ENCODE peak calls at places on chromosomes 16 and 17, in four cellular contexts. One of them, this sample, is unnamed. For H3K27me3, H3K4me1 and H3K9me3, the result is how much of the 10 kb centered on the place peaks cover.

GRCh38 chr17:77208217-77208808 is 67.5 kb downstream of the SEC14L1 start:
- DNase-seq in tibial artery: peak
- DNase-seq in esophagus squamous epithelium: no peak
- DNase-seq in effector memory CD4-positive, alpha-beta T cell: no peak
- DNase-seq in this sample: no peak

GRCh38 chr17:77371117-77371887 is 230.5 kb downstream of the SEC14L1 start:
- DNase-seq in tibial artery: no peak
- DNase-seq in esophagus squamous epithelium: no peak
- DNase-seq in effector memory CD4-positive, alpha-beta T cell: no peak
- DNase-seq in this sample: no peak

GRCh38 chr17:74768763-74769114 is 7.4 kb downstream of the NAT9 start:
- DNase-seq in esophagus squamous epithelium: no peak
- DNase-seq in effector memory CD4-positive, alpha-beta T cell: no peak
- DNase-seq in tibial artery: no peak
- DNase-seq in this sample: no peak

GRCh38 chr17:73163043-73163442 is 1.8 kb upstream of the SSTR2 start:
- DNase-seq in tibial artery: no peak
- DNase-seq in effector memory CD4-positive, alpha-beta T cell: no peak
- DNase-seq in esophagus squamous epithelium: no peak
- DNase-seq in this sample: no peak

GRCh38 chr17:56623383-56623782 is 29.9 kb downstream of the NOG start:
- DNase-seq in esophagus squamous epithelium: no peak
- DNase-seq in tibial artery: no peak
- DNase-seq in effector memory CD4-positive, alpha-beta T cell: no peak
- DNase-seq in this sample: no peak

GRCh38 chr16:86772231-86772510 is 193.8 kb downstream of the FOXL1 start:
- DNase-seq in effector memory CD4-positive, alpha-beta T cell: no peak
- DNase-seq in tibial artery: no peak
- DNase-seq in esophagus squamous epithelium: no peak
- DNase-seq in this sample: no peak

GRCh38 chr17:16879686-16880085 is 92.2 kb downstream of the TNFRSF13B start:
- DNase-seq in tibial artery: no peak
- DNase-seq in effector memory CD4-positive, alpha-beta T cell: no peak
- DNase-seq in esophagus squamous epithelium: no peak
- DNase-seq in this sample: no peak

GRCh38 chr17:30249460-30249859 is 14.0 kb upstream of the SLC6A4 start:
- DNase-seq in tibial artery: no peak
- DNase-seq in esophagus squamous epithelium: no peak
- DNase-seq in effector memory CD4-positive, alpha-beta T cell: no peak
- DNase-seq in this sample: no peak

GRCh38 chr17:29176500-29177351 is 3.5 kb downstream of the MYO18A start:
- DNase-seq in effector memory CD4-positive, alpha-beta T cell: peak
- DNase-seq in esophagus squamous epithelium: no peak
- DNase-seq in tibial artery: no peak
- DNase-seq in this sample: peak

GRCh38 chr16:3482659-3483241 is 12.5 kb downstream of the C16orf90 start:
- DNase-seq in esophagus squamous epithelium: no peak
- DNase-seq in tibial artery: no peak
- DNase-seq in effector memory CD4-positive, alpha-beta T cell: no peak
- DNase-seq in this sample: no peak

GRCh38 chr16:69150146-69150865 is 17.9 kb downstream of the UTP4 start:
- DNase-seq in esophagus squamous epithelium: no peak
- DNase-seq in tibial artery: peak
- DNase-seq in effector memory CD4-positive, alpha-beta T cell: no peak
- DNase-seq in this sample: peak

GRCh38 chr16:30700491-30700890 is 1.5 kb downstream of the SRCAP start:
- DNase-seq in tibial artery: no peak
- DNase-seq in effector memory CD4-positive, alpha-beta T cell: no peak
- DNase-seq in esophagus squamous epithelium: no peak
- DNase-seq in this sample: no peak

GRCh38 chr16:53207810-53208752 is 153.3 kb downstream of the CHD9 start:
- DNase-seq in tibial artery: peak
- DNase-seq in esophagus squamous epithelium: no peak
- DNase-seq in effector memory CD4-positive, alpha-beta T cell: no peak
- DNase-seq in this sample: no peak

GRCh38 chr16:71499775-71500364 is 10.7 kb upstream of the ZNF19 start:
- DNase-seq in effector memory CD4-positive, alpha-beta T cell: no peak
- DNase-seq in esophagus squamous epithelium: no peak
- DNase-seq in tibial artery: no peak
- DNase-seq in this sample: peak

GRCh38 chr16:22291860-22292692 is 5.1 kb upstream of the POLR3E start:
- DNase-seq in esophagus squamous epithelium: no peak
- DNase-seq in effector memory CD4-positive, alpha-beta T cell: no peak
- DNase-seq in tibial artery: no peak
- DNase-seq in this sample: no peak

GRCh38 chr17:22507823-22508222 is 815.5 kb downstream of the KCNJ18 start:
- DNase-seq in effector memory CD4-positive, alpha-beta T cell: no peak
- DNase-seq in tibial artery: no peak
- DNase-seq in esophagus squamous epithelium: no peak
- DNase-seq in this sample: no peak

GRCh38 chr17:17989618-17990017 is 17.0 kb downstream of the DRC3 start:
- DNase-seq in effector memory CD4-positive, alpha-beta T cell: no peak
- DNase-seq in esophagus squamous epithelium: no peak
- DNase-seq in tibial artery: no peak
- DNase-seq in this sample: no peak

GRCh38 chr16:78879046-78879445 is 721.5 kb downstream of the MAF start:
- DNase-seq in tibial artery: no peak
- DNase-seq in effector memory CD4-positive, alpha-beta T cell: no peak
- DNase-seq in esophagus squamous epithelium: no peak
- DNase-seq in this sample: no peak

GRCh38 chr16:75251280-75252048 is at the start of gene BCAR1:
- DNase-seq in effector memory CD4-positive, alpha-beta T cell: no peak
- DNase-seq in esophagus squamous epithelium: no peak
- DNase-seq in tibial artery: peak
- DNase-seq in this sample: no peak

GRCh38 chr17:2776589-2777241 is 19.5 kb upstream of the RAP1GAP2 start:
- DNase-seq in esophagus squamous epithelium: no peak
- DNase-seq in effector memory CD4-positive, alpha-beta T cell: no peak
- DNase-seq in tibial artery: no peak
- DNase-seq in this sample: peak

GRCh38 chr17:59753522-59754467 is 46.3 kb downstream of the VMP1 start:
- DNase-seq in tibial artery: no peak
- DNase-seq in effector memory CD4-positive, alpha-beta T cell: no peak
- DNase-seq in esophagus squamous epithelium: no peak
- DNase-seq in this sample: peak

GRCh38 chr17:30823425-30823824 is 1.1 kb downstream of the CRLF3 start:
- DNase-seq in esophagus squamous epithelium: no peak
- DNase-seq in tibial artery: no peak
- DNase-seq in effector memory CD4-positive, alpha-beta T cell: no peak
- DNase-seq in this sample: no peak

GRCh38 chr17:52957411-52957810 is 798.9 kb upstream of the CA10 start:
- DNase-seq in effector memory CD4-positive, alpha-beta T cell: no peak
- DNase-seq in esophagus squamous epithelium: no peak
- DNase-seq in tibial artery: no peak
- DNase-seq in this sample: no peak

DNA sequence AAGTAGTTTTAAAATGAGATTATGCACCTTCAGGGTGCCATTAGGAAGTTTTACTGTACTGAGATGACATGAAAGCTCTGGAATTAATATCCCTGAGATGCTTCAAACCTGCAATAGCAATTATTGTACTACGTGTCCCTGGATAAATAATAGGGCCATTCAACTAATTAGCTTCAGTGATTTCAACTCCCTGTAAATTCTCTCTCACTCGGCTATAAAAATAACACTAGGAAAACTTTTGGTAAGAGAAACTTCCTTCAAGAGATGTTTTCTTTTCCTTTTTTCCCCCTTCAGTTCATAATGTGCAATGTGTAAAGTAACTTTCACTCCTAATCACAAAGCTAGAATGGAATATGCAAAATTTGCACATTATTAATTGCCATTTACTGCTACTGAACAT is 146.4 kb downstream of the SNX11 start:
- DNase-seq in esophagus squamous epithelium: no peak
- DNase-seq in tibial artery: no peak
- DNase-seq in effector memory CD4-positive, alpha-beta T cell: no peak
- DNase-seq in this sample: no peak
- H3K27me3 ChIP-seq in esophagus squamous epithelium: half or more
- H3K27me3 ChIP-seq in tibial artery: under half
- H3K27me3 ChIP-seq in effector memory CD4-positive, alpha-beta T cell: under half
- H3K27me3 ChIP-seq in this sample: under half

GRCh38 chr16:88828711-88829110 is 17.0 kb upstream of the APRT start:
- DNase-seq in tibial artery: no peak
- DNase-seq in esophagus squamous epithelium: no peak
- DNase-seq in effector memory CD4-positive, alpha-beta T cell: no peak
- DNase-seq in this sample: no peak
- H3K4me1 ChIP-seq in tibial artery: under half
- H3K4me1 ChIP-seq in esophagus squamous epithelium: under half
- H3K4me1 ChIP-seq in effector memory CD4-positive, alpha-beta T cell: under half
- H3K4me1 ChIP-seq in this sample: under half

GRCh38 chr16:35411156-35411555 is 1951.7 kb downstream of the TP53TG3F start:
- DNase-seq in tibial artery: no peak
- DNase-seq in effector memory CD4-positive, alpha-beta T cell: no peak
- DNase-seq in esophagus squamous epithelium: no peak
- DNase-seq in this sample: no peak

GRCh38 chr16:35414139-35414538 is 1954.7 kb downstream of the TP53TG3F start:
- DNase-seq in effector memory CD4-positive, alpha-beta T cell: no peak
- DNase-seq in tibial artery: no peak
- DNase-seq in esophagus squamous epithelium: no peak
- DNase-seq in this sample: no peak

GRCh38 chr16:35409503-35409902 is 1950.1 kb downstream of the TP53TG3F start:
- DNase-seq in esophagus squamous epithelium: no peak
- DNase-seq in effector memory CD4-positive, alpha-beta T cell: no peak
- DNase-seq in tibial artery: no peak
- DNase-seq in this sample: no peak

GRCh38 chr16:35414563-35414962 is 1955.2 kb downstream of the TP53TG3F start:
- DNase-seq in tibial artery: no peak
- DNase-seq in effector memory CD4-positive, alpha-beta T cell: no peak
- DNase-seq in esophagus squamous epithelium: no peak
- DNase-seq in this sample: no peak

GRCh38 chr16:35410438-35410837 is 1951.0 kb downstream of the TP53TG3F start:
- DNase-seq in effector memory CD4-positive, alpha-beta T cell: no peak
- DNase-seq in esophagus squamous epithelium: no peak
- DNase-seq in tibial artery: no peak
- DNase-seq in this sample: no peak
- H3K9me3 ChIP-seq in effector memory CD4-positive, alpha-beta T cell: under half
- H3K9me3 ChIP-seq in esophagus squamous epithelium: under half
- H3K9me3 ChIP-seq in tibial artery: under half
- H3K9me3 ChIP-seq in this sample: under half

DNA sequence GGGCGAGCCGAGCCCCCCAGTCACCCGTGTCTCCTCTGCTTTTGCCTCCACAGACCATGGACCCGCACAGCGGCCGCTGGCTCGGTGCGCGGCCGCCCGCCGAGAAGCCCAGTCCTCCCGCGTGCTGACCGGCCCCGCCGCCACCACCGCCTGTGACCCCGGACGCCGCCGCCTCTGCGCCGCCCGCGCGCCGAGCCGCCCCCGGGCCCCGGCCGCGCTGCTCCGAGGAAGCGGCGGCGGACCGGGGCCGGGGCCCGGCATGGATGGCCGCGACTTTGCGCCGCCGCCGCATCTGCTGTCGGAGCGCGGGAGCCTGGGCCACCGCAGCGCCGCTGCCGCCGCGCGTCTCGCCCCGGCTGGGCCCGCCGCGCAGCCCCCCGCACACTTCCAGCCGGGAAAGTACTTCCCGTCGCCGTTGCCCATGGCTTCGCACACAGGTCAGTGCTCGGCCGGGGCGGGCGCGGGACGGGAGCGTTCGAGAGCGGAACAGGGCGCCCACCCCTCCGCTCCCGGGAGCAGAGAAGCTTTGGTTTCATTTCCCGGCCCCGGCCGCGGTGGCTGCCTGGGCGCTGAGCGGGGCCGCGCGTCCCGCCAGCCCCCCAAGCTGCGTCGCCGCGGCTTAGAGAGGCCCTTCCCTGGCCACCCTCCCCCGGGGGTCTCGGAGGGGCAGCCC is 4.4 kb downstream of the BAHCC1 start:
- DNase-seq in effector memory CD4-positive, alpha-beta T cell: no peak
- DNase-seq in esophagus squamous epithelium: no peak
- DNase-seq in tibial artery: no peak
- DNase-seq in this sample: no peak
- H3K27me3 ChIP-seq in effector memory CD4-positive, alpha-beta T cell: half or more
- H3K27me3 ChIP-seq in esophagus squamous epithelium: under half
- H3K27me3 ChIP-seq in tibial artery: under half
- H3K27me3 ChIP-seq in this sample: half or more

GRCh38 chr16:67464565-67464964 is 16.4 kb downstream of the ATP6V0D1 start:
- DNase-seq in tibial artery: no peak
- DNase-seq in esophagus squamous epithelium: no peak
- DNase-seq in effector memory CD4-positive, alpha-beta T cell: no peak
- DNase-seq in this sample: no peak
- H3K4me1 ChIP-seq in tibial artery: under half
- H3K4me1 ChIP-seq in esophagus squamous epithelium: half or more
- H3K4me1 ChIP-seq in effector memory CD4-positive, alpha-beta T cell: under half
- H3K4me1 ChIP-seq in this sample: under half